ENCODE peak calls at places on chromosomes 5 and 9, in ten cellular contexts. B is left ventricle myocardium inferior, N is cardiac muscle cell, M is PC-3, A is MM.1S, W is prostate gland, K is heart right ventricle, X is psoas muscle, J is tibial artery, S is ascending aorta. Q is an unnamed sample.
A peak's percentile ranks its signal among the peaks of the same experiment; 100 is the strongest.

GRCh38 chr5:1550287-1551076 is 26.7 kb upstream of the LPCAT1 start:
- DNase-seq in B (no peak), M (no peak), S (no peak), A (no peak), J (no peak), N (no peak), X (no peak), W (no peak), K (no peak), Q (no peak)

GRCh38 chr5:1312993-1313833 is 18.3 kb upstream of the TERT start:
- DNase-seq in N (no peak), S (no peak), A (peak; percentile 98), M (no peak), K (no peak), J (no peak), B (no peak), X (no peak), W (no peak), Q (no peak)

GRCh38 chr9:1676771-1677170 is 338.4 kb upstream of the SMARCA2 start:
- DNase-seq in X (no peak), A (no peak), B (no peak), K (no peak), S (no peak), W (no peak), J (no peak), N (no peak), M (no peak), Q (no peak)

GRCh38 chr9:100306283-100306682 is 46.5 kb downstream of the TEX10 start:
- DNase-seq in N (no peak), K (no peak), X (no peak), J (no peak), B (no peak), W (no peak), A (no peak), S (no peak), M (no peak), Q (no peak)

GRCh38 chr5:14872070-14872989 is 752 bp upstream of the ANKH start:
- DNase-seq in N (peak; percentile 61), S (peak; percentile 44), J (peak; percentile 76), B (peak; percentile 83), M (peak; percentile 34), A (peak; percentile 71), X (peak; percentile 72), W (peak; percentile 83), K (peak; percentile 81), Q (peak; percentile 83)

GRCh38 chr5:143054480-143054941 is 284.3 kb downstream of the ARHGAP26 start:
- DNase-seq in J (no peak), B (no peak), M (no peak), W (no peak), A (peak; percentile 74), S (no peak), N (peak; percentile 36), K (no peak), X (no peak), Q (no peak)

GRCh38 chr5:149771216-149771973 is 41.3 kb downstream of the PPARGC1B start:
- DNase-seq in X (no peak), K (no peak), B (peak; percentile 12), A (no peak), J (no peak), N (no peak), S (no peak), W (no peak), M (no peak), Q (no peak)

GRCh38 chr5:180135128-180135955 is 63.8 kb upstream of the RNF130 start:
- DNase-seq in N (peak; percentile 79), W (no peak), M (peak; percentile 83), K (no peak), S (no peak), J (no peak), B (no peak), A (no peak), X (no peak), Q (no peak)

GRCh38 chr5:144060598-144060997 is 109.9 kb downstream of the YIPF5 start:
- DNase-seq in S (no peak), K (no peak), M (peak; percentile 70), W (no peak), J (no peak), N (no peak), A (no peak), B (no peak), X (no peak), Q (no peak)

GRCh38 chr5:151718168-151718567 is 31.5 kb upstream of the SPARC start:
- DNase-seq in X (no peak), N (no peak), B (no peak), S (no peak), A (no peak), W (no peak), K (no peak), J (no peak), M (no peak), Q (no peak)

GRCh38 chr5:151719228-151719861 is 32.6 kb upstream of the SPARC start:
- DNase-seq in K (peak; percentile 25), N (peak; percentile 75), A (peak; percentile 29), B (no peak), J (peak; percentile 57), M (peak; percentile 54), X (no peak), W (no peak), S (no peak), Q (peak; percentile 37)

GRCh38 chr5:151720195-151720594 is 33.5 kb upstream of the SPARC start:
- DNase-seq in S (no peak), K (no peak), N (no peak), X (no peak), J (no peak), A (peak; percentile 27), B (no peak), W (no peak), M (no peak), Q (no peak)

GRCh38 chr5:151718653-151719052 is 31.9 kb upstream of the SPARC start:
- DNase-seq in S (no peak), J (no peak), N (peak; percentile 58), X (no peak), K (no peak), W (no peak), A (no peak), B (no peak), M (no peak), Q (no peak)

DNA sequence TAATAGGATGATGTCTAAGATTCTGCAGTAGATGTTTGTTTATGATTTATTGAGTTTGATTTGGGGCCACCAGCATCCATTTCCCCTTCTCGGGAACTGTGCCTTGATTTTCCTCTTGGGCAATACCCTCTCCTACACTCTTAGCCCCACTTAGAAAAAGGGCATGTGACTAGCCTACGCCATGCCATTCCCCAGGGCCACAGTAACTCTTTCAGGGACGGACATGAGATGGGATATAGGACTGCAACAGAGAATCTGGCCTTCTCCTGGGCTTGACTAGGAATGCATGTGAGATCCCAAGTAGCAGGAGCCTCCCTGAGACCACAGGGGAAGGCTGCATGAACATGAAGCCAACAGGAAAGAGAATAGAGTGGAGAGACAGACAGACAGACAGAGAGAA is 30.7 kb upstream of the SPARC start:
- DNase-seq in K (no peak), N (no peak), A (no peak), M (no peak), W (no peak), J (no peak), X (no peak), B (no peak), S (no peak), Q (no peak)
- TF ChIP-seq CTCF in K (no peak), N (no peak), A (no peak), M (no peak), W (no peak), J (no peak), X (no peak), B (no peak), S (no peak), Q (no peak)

DNA sequence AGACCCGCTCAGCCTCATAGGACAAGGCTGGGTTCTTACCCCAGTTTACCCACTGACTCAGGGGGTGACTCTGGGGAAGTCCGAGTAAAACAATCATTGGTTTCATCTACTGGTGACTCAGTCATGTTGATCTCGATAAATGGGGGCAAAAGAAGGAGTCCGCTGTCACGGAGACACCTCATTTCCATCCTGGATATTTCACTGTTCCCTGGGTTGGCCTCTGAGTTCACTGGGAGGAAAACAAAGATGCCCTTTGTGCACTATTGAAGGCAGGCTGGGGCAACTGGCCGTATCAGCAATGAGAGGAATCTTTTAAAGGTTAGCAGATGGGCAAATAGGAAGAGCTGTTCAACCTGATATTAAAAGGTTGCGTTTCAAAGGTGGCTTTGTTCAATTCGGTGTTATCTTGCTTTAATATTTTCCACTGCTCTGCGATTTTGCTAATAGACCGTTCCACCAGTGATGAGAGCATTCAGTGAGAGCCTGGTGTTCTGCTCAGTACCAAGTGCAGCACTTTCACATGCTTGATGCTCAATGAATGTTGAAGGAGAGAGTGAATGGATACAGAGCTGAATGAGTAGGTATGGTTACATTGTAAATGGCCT is 110.2 kb upstream of the EGFLAM start:
- DNase-seq in A (no peak), W (no peak), X (no peak), J (no peak), N (no peak), M (no peak), S (no peak), B (no peak), K (no peak), Q (no peak)
- H3K4me1 ChIP-seq in A (no peaks in the 10 kb centered on the region), W (no peaks in the 10 kb centered on the region), X (no peaks in the 10 kb centered on the region), J (no peaks in the 10 kb centered on the region), N (no peaks in the 10 kb centered on the region), M (no peaks in the 10 kb centered on the region), S (no peaks in the 10 kb centered on the region), B (no peaks in the 10 kb centered on the region), K (no peaks in the 10 kb centered on the region), Q (no peaks in the 10 kb centered on the region)

DNA sequence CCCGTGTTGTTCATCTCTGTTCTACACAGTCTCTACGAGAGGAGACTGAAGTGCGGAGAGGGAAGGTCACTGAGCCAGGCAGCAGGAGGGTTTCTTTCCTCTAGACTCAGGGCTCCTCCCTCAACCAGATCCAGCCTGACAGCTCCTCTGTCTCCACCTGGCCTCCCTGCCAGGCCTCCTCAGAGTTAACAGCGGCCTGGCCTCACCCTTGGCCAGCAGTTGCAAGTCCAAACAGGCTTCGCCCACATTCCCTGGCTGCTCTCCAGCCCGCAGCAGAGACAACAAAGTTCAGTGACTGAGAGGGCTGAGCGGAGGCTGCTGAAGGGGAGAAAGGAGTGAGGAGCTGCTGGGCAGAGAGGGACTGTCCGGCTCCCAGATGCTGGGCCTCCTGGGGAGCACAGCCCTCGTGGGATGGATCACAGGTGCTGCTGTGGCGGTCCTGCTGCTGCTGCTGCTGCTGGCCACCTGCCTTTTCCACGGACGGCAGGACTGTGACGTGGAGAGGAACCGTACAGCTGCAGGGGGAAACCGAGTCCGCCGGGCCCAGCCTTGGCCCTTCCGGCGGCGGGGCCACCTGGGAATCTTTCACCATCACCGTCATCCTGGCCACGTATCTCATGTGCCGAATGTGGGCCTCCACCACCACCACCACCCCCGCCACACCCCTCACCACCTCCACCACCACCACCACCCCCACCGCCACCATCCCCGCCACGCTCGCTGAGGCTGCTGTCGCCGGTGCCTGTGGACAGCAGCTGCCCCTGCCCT is at the start of gene HRCT1:
- DNase-seq in A (no peak), S (peak; percentile 62), N (peak; percentile 98), X (peak; percentile 91), M (peak; percentile 96), B (peak; percentile 93), K (peak; percentile 91), J (peak; percentile 95), W (peak; percentile 96), Q (peak; percentile 89)
- H3K4me3 ChIP-seq in A (no peak within 1 kb of the TSS), S (peak within 1 kb of the TSS; percentile 39), N (no peak within 1 kb of the TSS), X (peak within 1 kb of the TSS; percentile 45), M (peak within 1 kb of the TSS; percentile 49), B (peak within 1 kb of the TSS; percentile 67), K (peak within 1 kb of the TSS; percentile 24), J (peak within 1 kb of the TSS; percentile 47), W (no peak within 1 kb of the TSS), Q (peak within 1 kb of the TSS; percentile 59)

DNA sequence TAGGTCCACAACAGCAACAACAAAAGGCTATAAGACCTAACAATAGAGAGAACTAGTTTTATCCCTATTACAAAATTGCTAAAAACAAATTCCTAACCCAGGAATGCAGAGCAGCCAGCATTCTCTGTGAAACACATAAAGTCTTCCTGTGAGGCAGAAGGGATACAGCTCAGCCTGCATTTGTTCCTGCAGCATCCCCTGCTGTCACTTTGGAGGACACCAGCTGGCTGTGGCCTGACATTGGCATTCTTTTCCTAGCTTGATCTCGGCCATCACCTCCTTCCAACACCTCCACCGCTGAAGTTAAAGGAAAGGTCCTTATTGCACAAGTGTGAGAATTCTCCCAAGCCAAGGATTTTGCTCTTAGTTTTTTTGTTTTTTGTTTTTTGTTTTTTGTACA is 186.1 kb downstream of the SNCAIP start:
- DNase-seq in W (no peak), X (no peak), N (peak; percentile 21), K (no peak), S (no peak), B (no peak), J (no peak), A (no peak), M (no peak), Q (no peak)
- TF ChIP-seq CTCF in W (peak; percentile 40), X (no peak), N (peak; percentile 18), K (peak; percentile 20), S (no peak), B (peak; percentile 45), J (no peak), A (no peak), M (peak; percentile 43), Q (no peak)

Q was measured in heart left ventricle.